ENCODE peak calls at places on chromosomes 12 and 14, in seven cellular contexts. One of them, this sample, is unnamed.

GRCh38 chr12:114685320-114685781 is 1.4 kb upstream of the TBX3 start:
- DNase-seq in CD4-positive, alpha-beta memory T cell: no peak
- DNase-seq in MM.1S: no peak
- DNase-seq in A549: no peak
- DNase-seq in keratinocyte: no peak
- DNase-seq in trophoblast cell: no peak
- DNase-seq in H1: peak; percentile 62
- DNase-seq in this sample: no peak

GRCh38 chr14:94569381-94570001 is 8.2 kb downstream of the SERPINA4 start:
- DNase-seq in CD4-positive, alpha-beta memory T cell: no peak
- DNase-seq in MM.1S: no peak
- DNase-seq in A549: no peak
- DNase-seq in keratinocyte: no peak
- DNase-seq in trophoblast cell: no peak
- DNase-seq in H1: no peak
- DNase-seq in this sample: no peak

GRCh38 chr12:116324684-116325664 is 47.5 kb upstream of the MED13L start:
- DNase-seq in CD4-positive, alpha-beta memory T cell: peak; percentile 37
- DNase-seq in MM.1S: peak; percentile 84
- DNase-seq in A549: no peak
- DNase-seq in keratinocyte: no peak
- DNase-seq in trophoblast cell: no peak
- DNase-seq in H1: no peak
- DNase-seq in this sample: no peak

GRCh38 chr12:104063712-104064030 is 660 bp upstream of the HCFC2 start:
- DNase-seq in CD4-positive, alpha-beta memory T cell: no peak
- DNase-seq in MM.1S: peak; percentile 64
- DNase-seq in A549: no peak
- DNase-seq in keratinocyte: no peak
- DNase-seq in trophoblast cell: no peak
- DNase-seq in H1: no peak
- DNase-seq in this sample: no peak

GRCh38 chr12:72747460-72747859 is 475.3 kb downstream of the TRHDE start:
- DNase-seq in CD4-positive, alpha-beta memory T cell: no peak
- DNase-seq in MM.1S: no peak
- DNase-seq in A549: no peak
- DNase-seq in keratinocyte: no peak
- DNase-seq in trophoblast cell: peak; percentile 35
- DNase-seq in H1: no peak
- DNase-seq in this sample: peak; percentile 0

GRCh38 chr12:79414252-79414651 is 276.5 kb downstream of the PAWR start:
- DNase-seq in CD4-positive, alpha-beta memory T cell: no peak
- DNase-seq in MM.1S: no peak
- DNase-seq in A549: no peak
- DNase-seq in keratinocyte: no peak
- DNase-seq in trophoblast cell: peak; percentile 55
- DNase-seq in H1: no peak
- DNase-seq in this sample: no peak

GRCh38 chr14:48580692-48581091 is 905.3 kb upstream of the MDGA2 start:
- DNase-seq in CD4-positive, alpha-beta memory T cell: no peak
- DNase-seq in MM.1S: no peak
- DNase-seq in A549: no peak
- DNase-seq in keratinocyte: no peak
- DNase-seq in trophoblast cell: no peak
- DNase-seq in H1: no peak
- DNase-seq in this sample: no peak

GRCh38 chr12:9340422-9341259 is 132.4 kb upstream of the PZP start:
- DNase-seq in CD4-positive, alpha-beta memory T cell: no peak
- DNase-seq in MM.1S: no peak
- DNase-seq in A549: no peak
- DNase-seq in keratinocyte: no peak
- DNase-seq in trophoblast cell: peak; percentile 48
- DNase-seq in H1: no peak
- DNase-seq in this sample: no peak

GRCh38 chr12:44876554-44877275 is 600 bp upstream of the NELL2 start:
- DNase-seq in CD4-positive, alpha-beta memory T cell: peak; percentile 49
- DNase-seq in MM.1S: peak; percentile 28
- DNase-seq in A549: peak; percentile 33
- DNase-seq in keratinocyte: no peak
- DNase-seq in trophoblast cell: peak; percentile 26
- DNase-seq in H1: peak; percentile 87
- DNase-seq in this sample: peak; percentile 86

GRCh38 chr14:95442633-95443021 is 73.8 kb downstream of the SYNE3 start:
- DNase-seq in CD4-positive, alpha-beta memory T cell: peak; percentile 65
- DNase-seq in MM.1S: peak; percentile 48
- DNase-seq in A549: peak; percentile 69
- DNase-seq in keratinocyte: peak; percentile 38
- DNase-seq in trophoblast cell: peak; percentile 91
- DNase-seq in H1: peak; percentile 86
- DNase-seq in this sample: peak; percentile 86

GRCh38 chr14:60317609-60318008 is 68.6 kb downstream of the PPM1A start:
- DNase-seq in CD4-positive, alpha-beta memory T cell: no peak
- DNase-seq in MM.1S: no peak
- DNase-seq in A549: no peak
- DNase-seq in keratinocyte: no peak
- DNase-seq in trophoblast cell: no peak
- DNase-seq in H1: no peak
- DNase-seq in this sample: no peak

GRCh38 chr12:95790912-95791849 is 617 bp upstream of the NTN4 start:
- DNase-seq in CD4-positive, alpha-beta memory T cell: peak; percentile 37
- DNase-seq in MM.1S: no peak
- DNase-seq in A549: peak; percentile 84
- DNase-seq in keratinocyte: no peak
- DNase-seq in trophoblast cell: peak; percentile 37
- DNase-seq in H1: peak; percentile 77
- DNase-seq in this sample: peak; percentile 42

GRCh38 chr12:116434155-116435065 is 124.8 kb upstream of the MAP1LC3B2 start:
- DNase-seq in CD4-positive, alpha-beta memory T cell: no peak
- DNase-seq in MM.1S: no peak
- DNase-seq in A549: peak; percentile 93
- DNase-seq in keratinocyte: peak; percentile 32
- DNase-seq in trophoblast cell: peak; percentile 98
- DNase-seq in H1: peak; percentile 61
- DNase-seq in this sample: peak; percentile 95

GRCh38 chr12:46667547-46667946 is 158.2 kb downstream of the SLC38A4 start:
- DNase-seq in CD4-positive, alpha-beta memory T cell: no peak
- DNase-seq in MM.1S: no peak
- DNase-seq in A549: no peak
- DNase-seq in keratinocyte: no peak
- DNase-seq in trophoblast cell: no peak
- DNase-seq in H1: no peak
- DNase-seq in this sample: peak; percentile 36

GRCh38 chr12:129558036-129558435 is 345.8 kb downstream of the TMEM132D start:
- DNase-seq in CD4-positive, alpha-beta memory T cell: no peak
- DNase-seq in MM.1S: no peak
- DNase-seq in A549: no peak
- DNase-seq in keratinocyte: no peak
- DNase-seq in trophoblast cell: no peak
- DNase-seq in H1: no peak
- DNase-seq in this sample: no peak

GRCh38 chr12:26845057-26845666 is 12.2 kb upstream of the ITPR2 start:
- DNase-seq in CD4-positive, alpha-beta memory T cell: no peak
- DNase-seq in MM.1S: no peak
- DNase-seq in A549: peak; percentile 62
- DNase-seq in keratinocyte: no peak
- DNase-seq in trophoblast cell: peak; percentile 84
- DNase-seq in H1: peak; percentile 76
- DNase-seq in this sample: peak; percentile 76

DNA sequence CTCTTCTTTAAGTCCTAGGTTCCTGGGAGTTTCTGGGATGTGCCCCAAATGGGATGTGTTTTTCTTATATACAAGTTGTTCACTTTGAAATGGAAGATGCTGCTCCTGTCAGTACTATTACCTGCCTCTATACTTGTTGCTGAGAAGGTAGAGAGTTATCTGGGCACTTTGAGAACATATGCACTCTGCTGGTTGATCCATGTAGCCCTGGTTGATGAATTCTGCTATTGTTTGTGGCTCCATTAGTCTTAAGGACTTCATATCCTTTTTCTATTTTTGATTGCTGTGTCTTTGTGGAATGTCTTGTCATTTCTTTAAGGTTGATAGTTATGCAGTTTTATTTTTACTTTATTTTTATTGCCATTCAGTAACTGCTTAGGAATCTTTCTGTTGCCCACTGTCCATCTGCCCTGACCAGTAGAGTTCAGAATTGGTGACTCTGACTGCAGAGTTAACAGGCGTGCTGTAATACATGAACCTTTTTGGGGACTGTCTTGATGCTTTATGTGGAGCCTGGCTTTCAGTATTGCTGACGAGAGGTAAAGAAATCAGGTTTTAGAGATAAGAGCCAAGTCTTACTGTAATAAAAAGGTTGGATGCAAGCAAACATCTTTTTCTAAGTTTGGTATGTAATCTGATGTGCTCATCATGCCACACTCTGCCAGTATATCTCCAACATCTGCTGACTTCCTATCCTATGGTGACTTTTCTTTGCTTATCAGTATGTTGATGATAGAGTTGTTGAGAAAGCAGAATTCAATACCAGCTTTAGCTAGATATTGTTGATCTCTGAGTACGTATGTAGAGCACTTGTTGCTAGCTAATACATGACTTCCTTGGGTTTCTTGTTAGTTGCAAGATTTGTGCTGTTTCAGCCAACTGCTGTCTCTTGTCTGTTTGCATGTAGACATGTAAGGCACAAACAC is 1.6 kb downstream of the GMPR2 start:
- DNase-seq in CD4-positive, alpha-beta memory T cell: no peak
- DNase-seq in MM.1S: no peak
- DNase-seq in A549: no peak
- DNase-seq in keratinocyte: no peak
- DNase-seq in trophoblast cell: no peak
- DNase-seq in H1: no peak
- DNase-seq in this sample: no peak
- H3K4me3 ChIP-seq in CD4-positive, alpha-beta memory T cell: no peak overlapping the region
- H3K4me3 ChIP-seq in MM.1S: no peak overlapping the region
- H3K4me3 ChIP-seq in A549: no peak overlapping the region
- H3K4me3 ChIP-seq in keratinocyte: no peak overlapping the region
- H3K4me3 ChIP-seq in trophoblast cell: no peak overlapping the region
- H3K4me3 ChIP-seq in H1: no peak overlapping the region
- H3K4me3 ChIP-seq in this sample: no peak overlapping the region

GRCh38 chr12:34600592-34601462 is 578.5 kb downstream of the ALG10 start:
- DNase-seq in CD4-positive, alpha-beta memory T cell: no peak
- DNase-seq in MM.1S: no peak
- DNase-seq in A549: no peak
- DNase-seq in keratinocyte: no peak
- DNase-seq in trophoblast cell: no peak
- DNase-seq in H1: no peak
- DNase-seq in this sample: no peak
- H3K9me3 ChIP-seq in CD4-positive, alpha-beta memory T cell: peaks cover 9% of the 10 kb centered on the region
- H3K9me3 ChIP-seq in MM.1S: no peaks in the 10 kb centered on the region
- H3K9me3 ChIP-seq in A549: peaks cover 9% of the 10 kb centered on the region
- H3K9me3 ChIP-seq in keratinocyte: peaks cover 7% of the 10 kb centered on the region
- H3K9me3 ChIP-seq in trophoblast cell: peaks cover 97% of the 10 kb centered on the region
- H3K9me3 ChIP-seq in H1: peaks cover 85% of the 10 kb centered on the region
- H3K9me3 ChIP-seq in this sample: no peaks in the 10 kb centered on the region

DNA sequence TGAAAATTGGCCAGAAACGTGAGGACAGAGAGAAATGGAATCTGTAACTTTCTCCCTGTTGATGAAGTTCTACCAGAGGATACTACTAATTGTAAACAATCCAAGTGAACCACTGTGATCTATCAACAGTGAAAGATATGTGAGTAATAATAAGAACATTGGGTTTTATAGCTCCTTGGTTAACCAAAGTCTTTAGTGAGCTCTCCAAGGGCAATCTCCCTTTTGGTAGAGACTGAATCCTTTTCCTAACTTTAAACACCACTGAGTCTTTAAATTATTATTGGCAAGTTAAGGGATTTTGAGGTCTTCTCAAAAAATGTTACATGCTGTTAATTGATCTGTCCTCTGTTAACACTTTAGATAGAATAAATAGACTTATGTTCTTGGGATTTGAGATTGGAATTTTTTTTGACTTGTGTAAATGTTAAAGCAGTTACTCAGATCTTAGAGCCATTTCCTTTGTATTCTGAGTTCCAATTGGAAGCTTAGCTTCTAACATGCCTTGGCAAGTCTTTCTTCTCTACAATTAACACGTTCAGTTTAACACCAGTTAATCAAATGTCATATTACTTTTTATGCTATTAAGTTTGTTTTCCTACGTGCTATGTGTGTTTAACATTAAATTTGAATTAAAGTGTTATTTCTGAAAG is 338.3 kb upstream of the DDHD1 start:
- DNase-seq in CD4-positive, alpha-beta memory T cell: no peak
- DNase-seq in MM.1S: no peak
- DNase-seq in A549: no peak
- DNase-seq in keratinocyte: no peak
- DNase-seq in trophoblast cell: no peak
- DNase-seq in H1: no peak
- DNase-seq in this sample: no peak
- H3K4me3 ChIP-seq in CD4-positive, alpha-beta memory T cell: no peak overlapping the region
- H3K4me3 ChIP-seq in MM.1S: no peak overlapping the region
- H3K4me3 ChIP-seq in A549: no peak overlapping the region
- H3K4me3 ChIP-seq in keratinocyte: no peak overlapping the region
- H3K4me3 ChIP-seq in trophoblast cell: no peak overlapping the region
- H3K4me3 ChIP-seq in H1: no peak overlapping the region
- H3K4me3 ChIP-seq in this sample: no peak overlapping the region

DNA sequence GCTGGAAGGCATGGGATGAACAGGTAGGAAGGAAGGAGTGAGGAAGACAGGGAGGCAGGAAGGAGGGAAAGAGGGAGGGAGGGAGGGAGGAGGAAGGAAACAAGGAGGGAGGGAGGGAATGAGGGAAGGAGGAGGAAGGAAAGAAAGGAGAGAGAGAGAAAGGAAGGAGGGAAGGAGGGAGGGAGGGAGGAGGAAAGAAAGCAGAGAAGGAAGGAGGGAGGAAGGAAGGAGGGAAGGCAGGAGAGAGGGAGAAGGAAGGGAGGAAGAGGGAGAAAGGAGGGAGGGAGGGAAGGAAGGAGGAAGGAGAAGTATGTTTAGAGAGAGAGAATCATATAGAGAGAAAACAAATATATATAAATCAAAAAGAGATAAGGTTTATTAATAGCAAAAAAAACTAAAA is 175.9 kb upstream of the FOXN3 start:
- DNase-seq in CD4-positive, alpha-beta memory T cell: no peak
- DNase-seq in MM.1S: no peak
- DNase-seq in A549: no peak
- DNase-seq in keratinocyte: no peak
- DNase-seq in trophoblast cell: no peak
- DNase-seq in H1: no peak
- DNase-seq in this sample: no peak
- H3K9me3 ChIP-seq in CD4-positive, alpha-beta memory T cell: no peaks in the 10 kb centered on the region
- H3K9me3 ChIP-seq in MM.1S: no peaks in the 10 kb centered on the region
- H3K9me3 ChIP-seq in A549: peaks cover 23% of the 10 kb centered on the region
- H3K9me3 ChIP-seq in keratinocyte: no peaks in the 10 kb centered on the region
- H3K9me3 ChIP-seq in trophoblast cell: no peaks in the 10 kb centered on the region
- H3K9me3 ChIP-seq in H1: peaks cover 6% of the 10 kb centered on the region
- H3K9me3 ChIP-seq in this sample: no peaks in the 10 kb centered on the region

This sample was measured in cardiac muscle cell.